ENCODE peak calls at places on chromosomes 6 and 20, in ten cellular contexts. H, E, U, A, Z, V, W, Y, N and K are unnamed samples.

GRCh38 chr6:135347887-135348286 is 149.7 kb downstream of the AHI1 start:
- DNase-seq in Z (no peak), V (no peak), N (no peak), E (no peak), W (no peak), A (no peak), Y (no peak), H (no peak), U (no peak), K (no peak)

GRCh38 chr6:28884423-28885148 is 39.2 kb downstream of the TRIM27 start:
- DNase-seq in N (peak), E (no peak), Y (peak), W (no peak), Z (no peak), A (peak), U (peak), H (no peak), V (no peak), K (peak)

GRCh38 chr6:16059496-16059895 is 69.4 kb upstream of the MYLIP start:
- DNase-seq in U (no peak), A (no peak), E (no peak), H (no peak), V (no peak), W (no peak), Z (no peak), N (no peak), Y (no peak), K (no peak)

GRCh38 chr20:46406986-46407670 is 713 bp upstream of the ELMO2 start:
- DNase-seq in A (peak), N (peak), Z (no peak), H (no peak), V (no peak), Y (peak), W (no peak), E (peak), U (peak), K (peak)

GRCh38 chr6:102417368-102417767 is 1023.9 kb downstream of the GRIK2 start:
- DNase-seq in Z (no peak), H (peak), W (no peak), Y (no peak), U (no peak), N (peak), V (no peak), A (no peak), E (no peak), K (peak)

GRCh38 chr6:33620584-33621395 is at the start of gene ITPR3:
- DNase-seq in Y (peak), A (peak), U (peak), Z (peak), H (no peak), N (peak), V (peak), W (peak), E (peak), K (peak)

GRCh38 chr6:169798764-169799473 is 47.5 kb downstream of the ERMARD start:
- DNase-seq in Z (no peak), E (no peak), H (no peak), A (no peak), W (no peak), N (no peak), Y (no peak), V (no peak), U (no peak), K (no peak)

GRCh38 chr6:132354517-132355167 is 46.6 kb downstream of the MOXD1 start:
- DNase-seq in N (peak), A (no peak), H (peak), V (no peak), U (peak), Y (peak), E (no peak), W (peak), Z (no peak), K (peak)

GRCh38 chr20:24951536-24952047 is 2.5 kb downstream of the CST7 start:
- DNase-seq in Z (no peak), H (no peak), E (no peak), V (no peak), W (no peak), N (no peak), U (no peak), Y (no peak), A (no peak), K (peak)

GRCh38 chr20:25043499-25044260 is 14.3 kb downstream of the ACSS1 start:
- DNase-seq in Z (no peak), V (no peak), Y (no peak), H (no peak), E (no peak), U (peak), W (no peak), A (no peak), N (no peak), K (no peak)

GRCh38 chr20:34689486-34689885 is 12.6 kb upstream of the PIGU start:
- DNase-seq in E (no peak), Y (no peak), U (no peak), H (peak), V (peak), N (no peak), W (peak), Z (no peak), A (no peak), K (peak)

GRCh38 chr20:33309631-33310030 is 26.6 kb downstream of the BPIFB1 start:
- DNase-seq in A (no peak), Z (no peak), H (no peak), V (no peak), W (no peak), Y (no peak), N (no peak), U (no peak), E (no peak), K (no peak)

GRCh38 chr6:154933181-154933827 is 61.8 kb upstream of the TIAM2 start:
- DNase-seq in W (peak), N (no peak), Y (no peak), V (no peak), H (no peak), A (no peak), E (no peak), U (no peak), Z (no peak), K (no peak)

GRCh38 chr6:73704260-73704659 is 8.3 kb downstream of the CD109 start:
- DNase-seq in A (peak), E (peak), W (peak), Z (no peak), V (peak), U (no peak), N (peak), Y (no peak), H (peak), K (no peak)

GRCh38 chr20:1440024-1440423 is 26.6 kb downstream of the NSFL1C start:
- DNase-seq in V (peak), H (peak), Y (no peak), Z (peak), E (peak), A (no peak), U (no peak), N (peak), W (peak), K (peak)

GRCh38 chr6:64330694-64331309 is 695.2 kb downstream of the PHF3 start:
- DNase-seq in E (peak), V (peak), Y (no peak), Z (no peak), U (peak), A (no peak), N (peak), W (peak), H (peak), K (peak)

GRCh38 chr6:148406579-148407371 is 64.1 kb downstream of the SASH1 start:
- DNase-seq in U (no peak), W (no peak), E (no peak), V (no peak), Z (no peak), N (no peak), A (no peak), Y (no peak), H (no peak), K (no peak)

GRCh38 chr20:53270792-53271375 is 298.7 kb downstream of the TSHZ2 start:
- DNase-seq in A (no peak), E (no peak), W (no peak), N (no peak), Z (no peak), Y (no peak), U (no peak), H (no peak), V (no peak), K (no peak)

GRCh38 chr6:74749211-74750142 is 456.4 kb downstream of the COL12A1 start:
- DNase-seq in N (no peak), W (peak), A (no peak), V (peak), U (no peak), E (peak), H (no peak), Z (no peak), Y (no peak), K (no peak)

GRCh38 chr6:150098155-150098554 is 29.2 kb upstream of the ULBP3 start:
- DNase-seq in Y (no peak), N (no peak), A (no peak), H (no peak), W (no peak), Z (no peak), E (no peak), V (no peak), U (no peak), K (no peak)

GRCh38 chr6:33481192-33481591 is 26.8 kb downstream of the ZBTB9 start:
- DNase-seq in E (no peak), N (no peak), U (no peak), Y (no peak), W (no peak), V (no peak), A (no peak), H (peak), Z (no peak), K (no peak)

GRCh38 chr6:123117145-123117908 is 121.3 kb downstream of the CLVS2 start:
- DNase-seq in W (no peak), N (no peak), A (no peak), V (no peak), Y (no peak), Z (no peak), H (peak), E (no peak), U (no peak), K (no peak)

GRCh38 chr6:168417158-168417557 is 23.8 kb upstream of the SMOC2 start:
- DNase-seq in V (no peak), N (no peak), W (no peak), E (no peak), H (no peak), Z (peak), A (no peak), U (peak), Y (no peak), K (no peak)

GRCh38 chr6:11538799-11539468 is 1.4 kb downstream of the TMEM170B start:
- DNase-seq in H (no peak), U (no peak), Y (no peak), N (no peak), W (no peak), E (no peak), A (no peak), Z (no peak), V (no peak), K (peak)

GRCh38 chr6:152605342-152605741 is 31.8 kb downstream of the SYNE1 start:
- DNase-seq in Y (no peak), E (no peak), Z (no peak), A (no peak), V (no peak), H (no peak), N (no peak), U (no peak), W (peak), K (no peak)

GRCh38 chr6:44045672-44046015 is 81.6 kb downstream of the MRPL14 start:
- DNase-seq in E (no peak), Z (no peak), V (no peak), Y (no peak), A (no peak), H (no peak), W (no peak), U (peak), N (no peak), K (no peak)

GRCh38 chr20:12394786-12395185 is 477.1 kb downstream of the BTBD3 start:
- DNase-seq in W (peak), Y (no peak), U (no peak), Z (peak), A (no peak), V (peak), N (no peak), H (peak), E (no peak), K (peak)

GRCh38 chr20:63150391-63150898 is 65.5 kb downstream of the YTHDF1 start:
- DNase-seq in Z (no peak), Y (no peak), H (no peak), W (no peak), U (no peak), V (no peak), A (no peak), N (no peak), E (no peak), K (no peak)

GRCh38 chr6:85240787-85241186 is 209.1 kb upstream of the NT5E start:
- DNase-seq in V (no peak), Y (no peak), A (no peak), N (no peak), W (no peak), H (no peak), Z (no peak), E (no peak), U (no peak), K (no peak)

GRCh38 chr6:46909371-46909770 is 12.4 kb downstream of the ADGRF5 start:
- DNase-seq in Y (no peak), N (no peak), H (no peak), U (no peak), V (no peak), E (no peak), Z (no peak), W (no peak), A (no peak), K (no peak)

GRCh38 chr20:57315083-57315963 is 14.3 kb upstream of the SPO11 start:
- DNase-seq in W (no peak), A (no peak), N (no peak), E (no peak), Z (no peak), V (no peak), Y (no peak), H (no peak), U (no peak), K (no peak)

GRCh38 chr6:82144007-82144851 is 103.3 kb downstream of the IBTK start:
- DNase-seq in H (no peak), N (no peak), A (no peak), W (peak), Y (no peak), E (peak), U (no peak), Z (no peak), V (peak), K (peak)

GRCh38 chr20:34604980-34605788 is 46.7 kb downstream of the MAP1LC3A start:
- DNase-seq in Z (no peak), N (no peak), V (peak), W (peak), H (no peak), Y (no peak), U (no peak), A (no peak), E (no peak), K (no peak)

GRCh38 chr20:62310757-62311121 is 7.9 kb downstream of the ADRM1 start:
- DNase-seq in U (no peak), N (no peak), H (no peak), V (no peak), Y (no peak), E (no peak), Z (no peak), W (no peak), A (no peak), K (no peak)

GRCh38 chr6:34743625-34744293 is 13.5 kb upstream of the SNRPC start:
- DNase-seq in U (no peak), A (no peak), Y (no peak), V (no peak), N (no peak), H (no peak), E (no peak), W (no peak), Z (no peak), K (no peak)

GRCh38 chr6:33112148-33112547 is 36.4 kb downstream of the HLA-DPB1 start:
- DNase-seq in Z (no peak), A (no peak), N (peak), H (peak), U (no peak), V (peak), W (peak), E (no peak), Y (no peak), K (peak)

GRCh38 chr6:37495199-37495913 is 4.3 kb downstream of the CCDC167 start:
- DNase-seq in Y (no peak), N (peak), U (no peak), H (no peak), A (no peak), V (no peak), Z (no peak), E (no peak), W (no peak), K (no peak)

GRCh38 chr6:38997128-38997761 is 51.3 kb upstream of the GLP1R start:
- DNase-seq in E (no peak), Y (no peak), U (peak), N (peak), Z (peak), W (peak), H (peak), V (no peak), A (no peak), K (peak)